ENCODE peak calls at places on chromosomes 3 and 15, in nine cellular contexts. One of them, this sample, is unnamed.

GRCh38 chr15:72685301-72685924 is 569 bp downstream of the HIGD2B start:
- DNase-seq in fibroblast of lung: peak
- DNase-seq in endothelial cell: no peak
- DNase-seq in Calu3: no peak
- DNase-seq in ascending aorta: no peak
- DNase-seq in CD4-positive, alpha-beta T cell: no peak
- DNase-seq in neural crest cell: peak
- DNase-seq in GM13977: no peak
- DNase-seq in B cell: no peak
- DNase-seq in this sample: no peak

GRCh38 chr15:96020133-96020532 is 310.4 kb upstream of the NR2F2 start:
- DNase-seq in B cell: no peak
- DNase-seq in endothelial cell: no peak
- DNase-seq in neural crest cell: no peak
- DNase-seq in fibroblast of lung: no peak
- DNase-seq in Calu3: no peak
- DNase-seq in GM13977: no peak
- DNase-seq in CD4-positive, alpha-beta T cell: no peak
- DNase-seq in ascending aorta: no peak
- DNase-seq in this sample: no peak

GRCh38 chr3:184002469-184002868 is 15.2 kb downstream of the ABCC5 start:
- DNase-seq in Calu3: no peak
- DNase-seq in endothelial cell: no peak
- DNase-seq in neural crest cell: no peak
- DNase-seq in ascending aorta: no peak
- DNase-seq in fibroblast of lung: no peak
- DNase-seq in GM13977: no peak
- DNase-seq in B cell: no peak
- DNase-seq in CD4-positive, alpha-beta T cell: no peak
- DNase-seq in this sample: no peak

GRCh38 chr3:86382556-86382955 is 608.4 kb downstream of the VGLL3 start:
- DNase-seq in endothelial cell: no peak
- DNase-seq in neural crest cell: no peak
- DNase-seq in B cell: no peak
- DNase-seq in CD4-positive, alpha-beta T cell: no peak
- DNase-seq in ascending aorta: no peak
- DNase-seq in fibroblast of lung: no peak
- DNase-seq in GM13977: no peak
- DNase-seq in Calu3: no peak
- DNase-seq in this sample: no peak

GRCh38 chr15:45179221-45179985 is 8.4 kb downstream of the SHF start:
- DNase-seq in fibroblast of lung: no peak
- DNase-seq in CD4-positive, alpha-beta T cell: peak
- DNase-seq in ascending aorta: no peak
- DNase-seq in B cell: no peak
- DNase-seq in neural crest cell: no peak
- DNase-seq in GM13977: peak
- DNase-seq in endothelial cell: peak
- DNase-seq in Calu3: peak
- DNase-seq in this sample: no peak

GRCh38 chr3:122005033-122005565 is 16.9 kb downstream of the ILDR1 start:
- DNase-seq in fibroblast of lung: no peak
- DNase-seq in ascending aorta: no peak
- DNase-seq in CD4-positive, alpha-beta T cell: no peak
- DNase-seq in neural crest cell: no peak
- DNase-seq in Calu3: no peak
- DNase-seq in GM13977: no peak
- DNase-seq in B cell: peak
- DNase-seq in endothelial cell: no peak
- DNase-seq in this sample: no peak

GRCh38 chr15:44713006-44713966 is 2.0 kb downstream of the B2M start:
- DNase-seq in GM13977: no peak
- DNase-seq in endothelial cell: no peak
- DNase-seq in fibroblast of lung: peak
- DNase-seq in neural crest cell: no peak
- DNase-seq in ascending aorta: no peak
- DNase-seq in Calu3: no peak
- DNase-seq in CD4-positive, alpha-beta T cell: no peak
- DNase-seq in B cell: no peak
- DNase-seq in this sample: no peak

GRCh38 chr15:88791637-88792036 is 11.6 kb upstream of the ACAN start:
- DNase-seq in CD4-positive, alpha-beta T cell: no peak
- DNase-seq in B cell: no peak
- DNase-seq in Calu3: no peak
- DNase-seq in fibroblast of lung: no peak
- DNase-seq in neural crest cell: no peak
- DNase-seq in GM13977: no peak
- DNase-seq in endothelial cell: no peak
- DNase-seq in ascending aorta: no peak
- DNase-seq in this sample: no peak

GRCh38 chr3:61733000-61733399 is 171.6 kb downstream of the PTPRG start:
- DNase-seq in endothelial cell: no peak
- DNase-seq in CD4-positive, alpha-beta T cell: no peak
- DNase-seq in B cell: no peak
- DNase-seq in fibroblast of lung: no peak
- DNase-seq in neural crest cell: no peak
- DNase-seq in ascending aorta: no peak
- DNase-seq in Calu3: no peak
- DNase-seq in GM13977: no peak
- DNase-seq in this sample: no peak

GRCh38 chr3:42906085-42906904 is at the start of gene ZNF662:
- DNase-seq in B cell: no peak
- DNase-seq in ascending aorta: peak
- DNase-seq in Calu3: no peak
- DNase-seq in neural crest cell: no peak
- DNase-seq in fibroblast of lung: peak
- DNase-seq in CD4-positive, alpha-beta T cell: peak
- DNase-seq in GM13977: no peak
- DNase-seq in endothelial cell: no peak
- DNase-seq in this sample: no peak

DNA sequence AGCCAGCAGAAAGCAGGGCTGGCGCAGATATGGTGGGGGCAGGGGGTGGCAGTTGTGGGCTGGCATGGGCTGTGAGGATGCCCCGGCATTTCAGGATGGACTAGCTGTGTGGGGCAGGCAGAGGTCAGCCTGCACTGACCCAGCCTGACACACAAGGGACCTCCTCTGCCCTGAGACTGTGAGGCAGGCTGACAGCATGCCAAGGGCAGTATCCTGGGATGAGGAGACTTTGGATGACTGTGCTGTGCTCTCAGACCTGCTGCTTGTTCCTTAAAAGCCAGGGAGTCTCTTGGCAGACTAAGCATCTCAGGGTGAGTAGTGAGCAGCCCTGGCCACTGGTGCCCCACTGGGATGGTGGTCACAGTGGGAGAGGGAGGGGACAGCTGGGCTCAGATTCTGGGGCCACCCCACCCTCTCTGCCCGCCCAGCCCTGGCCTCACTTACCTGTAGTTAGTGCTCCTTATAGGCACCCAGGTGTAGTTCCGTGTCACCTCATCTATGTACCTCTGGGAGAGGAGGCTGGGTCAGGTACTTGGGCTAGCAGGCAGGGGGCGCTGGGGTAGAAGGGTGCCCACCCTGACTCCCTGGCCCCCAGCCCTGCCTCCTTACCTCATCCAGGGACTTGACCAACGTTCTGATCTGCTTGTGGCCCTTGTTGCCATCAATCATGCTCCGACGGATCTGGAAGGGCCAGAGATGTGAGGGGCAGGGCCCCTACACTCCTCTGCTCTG is 16.0 kb upstream of the TMEM115 start:
- DNase-seq in B cell: no peak
- DNase-seq in ascending aorta: no peak
- DNase-seq in GM13977: no peak
- DNase-seq in fibroblast of lung: no peak
- DNase-seq in Calu3: peak
- DNase-seq in CD4-positive, alpha-beta T cell: no peak
- DNase-seq in endothelial cell: no peak
- DNase-seq in neural crest cell: no peak
- DNase-seq in this sample: no peak
- TF ChIP-seq CTCF in B cell: no peak
- TF ChIP-seq CTCF in ascending aorta: no peak
- TF ChIP-seq CTCF in GM13977: peak
- TF ChIP-seq CTCF in fibroblast of lung: no peak
- TF ChIP-seq CTCF in Calu3: no peak
- TF ChIP-seq CTCF in CD4-positive, alpha-beta T cell: no peak
- TF ChIP-seq CTCF in endothelial cell: no peak
- TF ChIP-seq CTCF in neural crest cell: peak
- TF ChIP-seq CTCF in this sample: no peak

DNA sequence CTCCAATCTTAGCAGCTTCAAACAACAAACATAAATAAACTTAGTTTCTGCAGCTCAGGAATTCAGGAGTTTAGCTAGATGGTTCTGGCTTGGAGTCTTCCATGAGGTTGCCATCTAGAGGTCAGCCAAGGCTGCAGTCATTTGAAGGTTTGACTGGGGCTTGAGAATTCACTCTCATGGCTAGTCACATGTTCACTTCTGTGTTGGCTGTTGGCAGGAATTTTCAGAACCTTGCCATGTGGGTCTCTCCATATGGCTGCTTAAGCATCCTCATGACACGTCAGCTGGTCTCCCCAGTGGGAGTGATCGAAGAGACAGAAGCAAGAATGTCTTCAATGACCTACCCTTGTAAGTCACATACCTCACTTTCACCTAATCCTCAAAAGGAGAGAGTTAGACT is 269.2 kb upstream of the CNTN3 start:
- DNase-seq in endothelial cell: peak
- DNase-seq in CD4-positive, alpha-beta T cell: no peak
- DNase-seq in B cell: no peak
- DNase-seq in ascending aorta: no peak
- DNase-seq in GM13977: no peak
- DNase-seq in Calu3: no peak
- DNase-seq in fibroblast of lung: peak
- DNase-seq in neural crest cell: no peak
- DNase-seq in this sample: no peak
- TF ChIP-seq CTCF in endothelial cell: peak
- TF ChIP-seq CTCF in CD4-positive, alpha-beta T cell: no peak
- TF ChIP-seq CTCF in B cell: no peak
- TF ChIP-seq CTCF in ascending aorta: no peak
- TF ChIP-seq CTCF in GM13977: peak
- TF ChIP-seq CTCF in Calu3: no peak
- TF ChIP-seq CTCF in fibroblast of lung: peak
- TF ChIP-seq CTCF in neural crest cell: peak
- TF ChIP-seq CTCF in this sample: no peak

GRCh38 chr15:73851679-73852078 is 21.7 kb upstream of the TBC1D21 start:
- DNase-seq in neural crest cell: peak
- DNase-seq in B cell: no peak
- DNase-seq in GM13977: peak
- DNase-seq in endothelial cell: peak
- DNase-seq in fibroblast of lung: peak
- DNase-seq in Calu3: peak
- DNase-seq in ascending aorta: no peak
- DNase-seq in CD4-positive, alpha-beta T cell: peak
- DNase-seq in this sample: no peak
- TF ChIP-seq CTCF in neural crest cell: no peak
- TF ChIP-seq CTCF in B cell: no peak
- TF ChIP-seq CTCF in GM13977: no peak
- TF ChIP-seq CTCF in endothelial cell: no peak
- TF ChIP-seq CTCF in fibroblast of lung: no peak
- TF ChIP-seq CTCF in Calu3: no peak
- TF ChIP-seq CTCF in ascending aorta: no peak
- TF ChIP-seq CTCF in CD4-positive, alpha-beta T cell: no peak
- TF ChIP-seq CTCF in this sample: no peak

DNA sequence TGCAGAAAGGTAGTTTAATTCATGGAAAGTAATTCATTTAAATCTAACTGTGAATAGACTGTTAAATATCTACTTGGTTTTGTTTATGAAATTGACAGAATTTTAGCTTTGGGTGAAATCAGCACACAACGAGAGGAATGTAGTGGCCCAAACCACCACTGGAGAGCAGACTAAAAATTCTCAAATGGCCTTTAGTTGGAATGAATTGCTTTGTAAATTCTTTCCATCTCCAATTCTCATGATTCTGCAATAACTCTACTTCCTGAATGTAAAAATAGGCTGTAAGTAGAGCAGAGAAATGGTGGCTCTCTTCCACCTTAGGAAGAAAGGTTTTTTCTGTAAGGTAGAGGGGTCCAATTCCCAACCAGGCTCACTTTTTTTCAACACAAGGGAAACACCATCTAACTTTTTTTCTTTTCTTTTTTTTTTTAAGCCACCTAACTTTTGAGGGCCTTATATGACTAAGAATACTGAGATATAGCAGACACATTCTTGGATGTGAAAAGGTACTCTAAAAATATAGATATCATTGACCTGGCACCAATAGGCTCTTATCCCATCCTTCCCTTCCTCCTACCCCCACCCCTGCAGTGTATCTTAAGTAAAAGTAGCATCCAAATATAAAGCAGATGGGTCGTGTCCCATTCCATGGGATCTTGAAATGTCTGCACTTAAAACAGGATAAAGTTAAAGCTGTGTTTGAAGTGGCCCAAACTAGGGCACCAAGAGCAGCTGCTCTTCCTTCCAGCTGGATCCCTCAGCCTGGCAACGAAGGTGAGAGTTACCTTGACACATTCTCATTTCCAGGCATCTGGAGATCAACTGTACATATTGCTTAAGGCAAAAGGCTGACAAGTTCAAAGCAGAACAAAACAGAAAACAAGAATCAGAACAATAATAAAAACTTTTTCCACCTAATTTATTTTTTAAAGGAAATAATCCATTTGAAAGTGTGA is 194.1 kb downstream of the TPRG1 start:
- DNase-seq in GM13977: no peak
- DNase-seq in Calu3: no peak
- DNase-seq in endothelial cell: no peak
- DNase-seq in CD4-positive, alpha-beta T cell: no peak
- DNase-seq in neural crest cell: no peak
- DNase-seq in ascending aorta: no peak
- DNase-seq in B cell: no peak
- DNase-seq in fibroblast of lung: no peak
- DNase-seq in this sample: no peak
- TF ChIP-seq CTCF in GM13977: no peak
- TF ChIP-seq CTCF in Calu3: no peak
- TF ChIP-seq CTCF in endothelial cell: no peak
- TF ChIP-seq CTCF in CD4-positive, alpha-beta T cell: no peak
- TF ChIP-seq CTCF in neural crest cell: no peak
- TF ChIP-seq CTCF in ascending aorta: no peak
- TF ChIP-seq CTCF in B cell: no peak
- TF ChIP-seq CTCF in fibroblast of lung: no peak
- TF ChIP-seq CTCF in this sample: no peak

GRCh38 chr15:39466428-39466827 is 114.5 kb upstream of the THBS1 start:
- DNase-seq in fibroblast of lung: peak
- DNase-seq in B cell: no peak
- DNase-seq in CD4-positive, alpha-beta T cell: no peak
- DNase-seq in GM13977: no peak
- DNase-seq in Calu3: no peak
- DNase-seq in ascending aorta: peak
- DNase-seq in endothelial cell: no peak
- DNase-seq in neural crest cell: no peak
- DNase-seq in this sample: no peak
- TF ChIP-seq CTCF in fibroblast of lung: peak
- TF ChIP-seq CTCF in B cell: no peak
- TF ChIP-seq CTCF in CD4-positive, alpha-beta T cell: no peak
- TF ChIP-seq CTCF in GM13977: no peak
- TF ChIP-seq CTCF in Calu3: no peak
- TF ChIP-seq CTCF in ascending aorta: no peak
- TF ChIP-seq CTCF in endothelial cell: no peak
- TF ChIP-seq CTCF in neural crest cell: no peak
- TF ChIP-seq CTCF in this sample: no peak

GRCh38 chr3:57826286-57826951 is 70.3 kb downstream of the SLMAP start:
- DNase-seq in CD4-positive, alpha-beta T cell: no peak
- DNase-seq in ascending aorta: no peak
- DNase-seq in fibroblast of lung: peak
- DNase-seq in endothelial cell: no peak
- DNase-seq in neural crest cell: no peak
- DNase-seq in GM13977: no peak
- DNase-seq in B cell: no peak
- DNase-seq in Calu3: no peak
- DNase-seq in this sample: no peak
- TF ChIP-seq CTCF in CD4-positive, alpha-beta T cell: peak
- TF ChIP-seq CTCF in ascending aorta: no peak
- TF ChIP-seq CTCF in fibroblast of lung: no peak
- TF ChIP-seq CTCF in endothelial cell: no peak
- TF ChIP-seq CTCF in neural crest cell: no peak
- TF ChIP-seq CTCF in GM13977: peak
- TF ChIP-seq CTCF in B cell: no peak
- TF ChIP-seq CTCF in Calu3: no peak
- TF ChIP-seq CTCF in this sample: no peak

GRCh38 chr3:73637042-73637441 is 12.3 kb upstream of the PDZRN3 start:
- DNase-seq in CD4-positive, alpha-beta T cell: no peak
- DNase-seq in ascending aorta: no peak
- DNase-seq in endothelial cell: no peak
- DNase-seq in B cell: no peak
- DNase-seq in fibroblast of lung: peak
- DNase-seq in Calu3: no peak
- DNase-seq in GM13977: no peak
- DNase-seq in neural crest cell: no peak
- DNase-seq in this sample: no peak
- TF ChIP-seq CTCF in CD4-positive, alpha-beta T cell: no peak
- TF ChIP-seq CTCF in ascending aorta: no peak
- TF ChIP-seq CTCF in endothelial cell: no peak
- TF ChIP-seq CTCF in B cell: no peak
- TF ChIP-seq CTCF in fibroblast of lung: no peak
- TF ChIP-seq CTCF in Calu3: no peak
- TF ChIP-seq CTCF in GM13977: no peak
- TF ChIP-seq CTCF in neural crest cell: no peak
- TF ChIP-seq CTCF in this sample: no peak